ENCODE peak calls at places on chromosomes 5 and 9, in seven cellular contexts. One of them, this sample, is unnamed.

GRCh38 chr5:57476743-57477142 is 5.9 kb downstream of the ACTBL2 start:
- DNase-seq in AG04450: no peak
- DNase-seq in stomach: no peak
- DNase-seq in mesenchymal stem cell: no peak
- DNase-seq in GM13976: no peak
- DNase-seq in GM18507: no peak
- DNase-seq in T47D: no peak
- DNase-seq in this sample: no peak

GRCh38 chr9:27626629-27627564 is 53.6 kb upstream of the C9orf72 start:
- DNase-seq in T47D: peak
- DNase-seq in stomach: no peak
- DNase-seq in GM18507: no peak
- DNase-seq in AG04450: no peak
- DNase-seq in GM13976: no peak
- DNase-seq in mesenchymal stem cell: no peak
- DNase-seq in this sample: no peak

GRCh38 chr5:84585218-84585617 is 200.5 kb upstream of the EDIL3 start:
- DNase-seq in mesenchymal stem cell: no peak
- DNase-seq in GM18507: no peak
- DNase-seq in AG04450: no peak
- DNase-seq in stomach: no peak
- DNase-seq in GM13976: no peak
- DNase-seq in T47D: no peak
- DNase-seq in this sample: no peak

GRCh38 chr5:9596833-9597232 is 33.3 kb downstream of the TAS2R1 start:
- DNase-seq in GM18507: no peak
- DNase-seq in mesenchymal stem cell: no peak
- DNase-seq in AG04450: no peak
- DNase-seq in stomach: no peak
- DNase-seq in T47D: no peak
- DNase-seq in GM13976: no peak
- DNase-seq in this sample: no peak

GRCh38 chr5:142883025-142883424 is 112.8 kb downstream of the ARHGAP26 start:
- DNase-seq in GM18507: no peak
- DNase-seq in stomach: no peak
- DNase-seq in mesenchymal stem cell: peak
- DNase-seq in T47D: no peak
- DNase-seq in GM13976: no peak
- DNase-seq in AG04450: no peak
- DNase-seq in this sample: no peak

GRCh38 chr5:123670981-123671557 is 159.1 kb downstream of the CSNK1G3 start:
- DNase-seq in AG04450: peak
- DNase-seq in GM13976: peak
- DNase-seq in mesenchymal stem cell: peak
- DNase-seq in T47D: peak
- DNase-seq in stomach: peak
- DNase-seq in GM18507: peak
- DNase-seq in this sample: peak

GRCh38 chr5:73436535-73437125 is 11.9 kb downstream of the FOXD1 start:
- DNase-seq in GM18507: no peak
- DNase-seq in T47D: no peak
- DNase-seq in stomach: no peak
- DNase-seq in mesenchymal stem cell: no peak
- DNase-seq in GM13976: peak
- DNase-seq in AG04450: no peak
- DNase-seq in this sample: no peak

GRCh38 chr9:109476781-109477268 is 21.3 kb downstream of the PTPN3 start:
- DNase-seq in mesenchymal stem cell: no peak
- DNase-seq in T47D: no peak
- DNase-seq in GM18507: no peak
- DNase-seq in GM13976: no peak
- DNase-seq in AG04450: no peak
- DNase-seq in stomach: no peak
- DNase-seq in this sample: peak

GRCh38 chr5:91072891-91073290 is 310.2 kb downstream of the ARRDC3 start:
- DNase-seq in GM18507: no peak
- DNase-seq in stomach: no peak
- DNase-seq in mesenchymal stem cell: peak
- DNase-seq in AG04450: peak
- DNase-seq in T47D: no peak
- DNase-seq in GM13976: no peak
- DNase-seq in this sample: no peak

GRCh38 chr5:67058998-67059746 is 137.4 kb downstream of the CD180 start:
- DNase-seq in mesenchymal stem cell: peak
- DNase-seq in AG04450: no peak
- DNase-seq in GM13976: no peak
- DNase-seq in stomach: no peak
- DNase-seq in T47D: no peak
- DNase-seq in GM18507: no peak
- DNase-seq in this sample: no peak

GRCh38 chr5:176819476-176819875 is 9.1 kb downstream of the UNC5A start:
- DNase-seq in GM18507: no peak
- DNase-seq in stomach: no peak
- DNase-seq in GM13976: no peak
- DNase-seq in AG04450: no peak
- DNase-seq in T47D: peak
- DNase-seq in mesenchymal stem cell: no peak
- DNase-seq in this sample: no peak

GRCh38 chr5:15501057-15501791 is 1.2 kb downstream of the FBXL7 start:
- DNase-seq in mesenchymal stem cell: peak
- DNase-seq in AG04450: no peak
- DNase-seq in T47D: peak
- DNase-seq in GM13976: peak
- DNase-seq in stomach: no peak
- DNase-seq in GM18507: no peak
- DNase-seq in this sample: no peak

GRCh38 chr9:13770956-13771355 is 491.5 kb upstream of the MPDZ start:
- DNase-seq in GM13976: no peak
- DNase-seq in T47D: no peak
- DNase-seq in stomach: no peak
- DNase-seq in AG04450: no peak
- DNase-seq in GM18507: no peak
- DNase-seq in mesenchymal stem cell: no peak
- DNase-seq in this sample: no peak

GRCh38 chr5:14790220-14790619 is 81.4 kb downstream of the ANKH start:
- DNase-seq in AG04450: no peak
- DNase-seq in mesenchymal stem cell: no peak
- DNase-seq in T47D: no peak
- DNase-seq in GM18507: no peak
- DNase-seq in GM13976: no peak
- DNase-seq in stomach: no peak
- DNase-seq in this sample: no peak

GRCh38 chr5:37005946-37006540 is 129.5 kb downstream of the NIPBL start:
- DNase-seq in T47D: peak
- DNase-seq in stomach: no peak
- DNase-seq in GM18507: peak
- DNase-seq in GM13976: peak
- DNase-seq in mesenchymal stem cell: peak
- DNase-seq in AG04450: no peak
- DNase-seq in this sample: peak

GRCh38 chr5:6905883-6906282 is 192.7 kb downstream of the TENT4A start:
- DNase-seq in GM18507: no peak
- DNase-seq in GM13976: no peak
- DNase-seq in T47D: peak
- DNase-seq in AG04450: no peak
- DNase-seq in stomach: no peak
- DNase-seq in mesenchymal stem cell: no peak
- DNase-seq in this sample: no peak

GRCh38 chr9:109225629-109226028 is 58.6 kb upstream of the FRRS1L start:
- DNase-seq in mesenchymal stem cell: no peak
- DNase-seq in AG04450: no peak
- DNase-seq in T47D: no peak
- DNase-seq in GM13976: no peak
- DNase-seq in stomach: no peak
- DNase-seq in GM18507: no peak
- DNase-seq in this sample: no peak

GRCh38 chr5:150653145-150653761 is 7.8 kb upstream of the MYOZ3 start:
- DNase-seq in AG04450: no peak
- DNase-seq in T47D: peak
- DNase-seq in mesenchymal stem cell: no peak
- DNase-seq in stomach: no peak
- DNase-seq in GM13976: no peak
- DNase-seq in GM18507: no peak
- DNase-seq in this sample: no peak

GRCh38 chr9:123349691-123350480 is 6.1 kb upstream of the CRB2 start:
- DNase-seq in GM13976: peak
- DNase-seq in AG04450: peak
- DNase-seq in T47D: peak
- DNase-seq in mesenchymal stem cell: peak
- DNase-seq in GM18507: peak
- DNase-seq in stomach: peak
- DNase-seq in this sample: peak

GRCh38 chr5:41738695-41739354 is 131.4 kb downstream of the OXCT1 start:
- DNase-seq in AG04450: no peak
- DNase-seq in T47D: no peak
- DNase-seq in mesenchymal stem cell: no peak
- DNase-seq in stomach: no peak
- DNase-seq in GM18507: no peak
- DNase-seq in GM13976: no peak
- DNase-seq in this sample: no peak

GRCh38 chr9:99162759-99163364 is 57.9 kb downstream of the TGFBR1 start:
- DNase-seq in GM18507: no peak
- DNase-seq in stomach: no peak
- DNase-seq in GM13976: peak
- DNase-seq in mesenchymal stem cell: peak
- DNase-seq in T47D: peak
- DNase-seq in AG04450: no peak
- DNase-seq in this sample: peak

GRCh38 chr5:30099634-30100033 is 1093.9 kb upstream of the CDH6 start:
- DNase-seq in T47D: no peak
- DNase-seq in stomach: no peak
- DNase-seq in mesenchymal stem cell: peak
- DNase-seq in GM13976: no peak
- DNase-seq in GM18507: no peak
- DNase-seq in AG04450: no peak
- DNase-seq in this sample: peak

GRCh38 chr9:132181796-132182521 is 20.1 kb downstream of the NTNG2 start:
- DNase-seq in AG04450: no peak
- DNase-seq in stomach: no peak
- DNase-seq in mesenchymal stem cell: no peak
- DNase-seq in GM13976: no peak
- DNase-seq in GM18507: no peak
- DNase-seq in T47D: no peak
- DNase-seq in this sample: peak

GRCh38 chr9:38662763-38663593 is 42.6 kb upstream of the ANKRD18A start:
- DNase-seq in GM18507: no peak
- DNase-seq in mesenchymal stem cell: peak
- DNase-seq in AG04450: no peak
- DNase-seq in stomach: no peak
- DNase-seq in GM13976: no peak
- DNase-seq in T47D: no peak
- DNase-seq in this sample: no peak

GRCh38 chr5:33997331-33997983 is 10.4 kb downstream of the AMACR start:
- DNase-seq in T47D: peak
- DNase-seq in AG04450: peak
- DNase-seq in mesenchymal stem cell: peak
- DNase-seq in stomach: peak
- DNase-seq in GM13976: peak
- DNase-seq in GM18507: no peak
- DNase-seq in this sample: peak

GRCh38 chr9:88991066-88992030 is at the start of gene S1PR3:
- DNase-seq in T47D: peak
- DNase-seq in stomach: peak
- DNase-seq in GM18507: no peak
- DNase-seq in GM13976: no peak
- DNase-seq in AG04450: no peak
- DNase-seq in mesenchymal stem cell: peak
- DNase-seq in this sample: no peak

GRCh38 chr5:67267522-67268232 is 71.1 kb upstream of the CD180 start:
- DNase-seq in GM18507: no peak
- DNase-seq in AG04450: no peak
- DNase-seq in T47D: no peak
- DNase-seq in stomach: no peak
- DNase-seq in mesenchymal stem cell: peak
- DNase-seq in GM13976: no peak
- DNase-seq in this sample: no peak

GRCh38 chr5:43039468-43040286 is 442 bp downstream of the ANXA2R start:
- DNase-seq in GM18507: no peak
- DNase-seq in AG04450: no peak
- DNase-seq in stomach: peak
- DNase-seq in T47D: no peak
- DNase-seq in GM13976: no peak
- DNase-seq in mesenchymal stem cell: peak
- DNase-seq in this sample: peak

GRCh38 chr5:44089419-44090125 is 299.6 kb downstream of the FGF10 start:
- DNase-seq in AG04450: no peak
- DNase-seq in stomach: no peak
- DNase-seq in GM18507: no peak
- DNase-seq in T47D: no peak
- DNase-seq in mesenchymal stem cell: no peak
- DNase-seq in GM13976: no peak
- DNase-seq in this sample: no peak

GRCh38 chr9:129236441-129237145 is 58.5 kb upstream of the IER5L start:
- DNase-seq in stomach: no peak
- DNase-seq in GM13976: no peak
- DNase-seq in T47D: no peak
- DNase-seq in AG04450: no peak
- DNase-seq in mesenchymal stem cell: no peak
- DNase-seq in GM18507: no peak
- DNase-seq in this sample: no peak

GRCh38 chr5:73757421-73757820 is 131.4 kb downstream of the ARHGEF28 start:
- DNase-seq in AG04450: no peak
- DNase-seq in stomach: no peak
- DNase-seq in GM18507: no peak
- DNase-seq in mesenchymal stem cell: no peak
- DNase-seq in GM13976: no peak
- DNase-seq in T47D: no peak
- DNase-seq in this sample: no peak

GRCh38 chr5:135344351-135344750 is 54.7 kb downstream of the MACROH2A1 start:
- DNase-seq in T47D: no peak
- DNase-seq in mesenchymal stem cell: no peak
- DNase-seq in stomach: no peak
- DNase-seq in GM13976: no peak
- DNase-seq in GM18507: no peak
- DNase-seq in AG04450: no peak
- DNase-seq in this sample: no peak